ENCODE peak calls at places on chromosomes 6 and 20, in four cellular contexts. One of them, this sample, is unnamed.
A peak's percentile ranks its signal among the peaks of the same experiment; 100 is the strongest.

GRCh38 chr6:142763205-142763604 is 181.8 kb downstream of the HIVEP2 start:
- DNase-seq in A172: peak; percentile 88
- DNase-seq in H54: no peak
- DNase-seq in left cardiac atrium: no peak
- DNase-seq in this sample: no peak

GRCh38 chr6:111870054-111870750 is 3.0 kb downstream of the FYN start:
- DNase-seq in A172: no peak
- DNase-seq in H54: no peak
- DNase-seq in left cardiac atrium: no peak
- DNase-seq in this sample: no peak

GRCh38 chr6:20868397-20869185 is 334.3 kb downstream of the CDKAL1 start:
- DNase-seq in A172: no peak
- DNase-seq in H54: no peak
- DNase-seq in left cardiac atrium: no peak
- DNase-seq in this sample: no peak

GRCh38 chr6:159788276-159788675 is 1.1 kb downstream of the TCP1 start:
- DNase-seq in A172: no peak
- DNase-seq in H54: no peak
- DNase-seq in left cardiac atrium: no peak
- DNase-seq in this sample: no peak

GRCh38 chr6:17167327-17167979 is 65.6 kb downstream of the STMND1 start:
- DNase-seq in A172: peak; percentile 48
- DNase-seq in H54: peak; percentile 33
- DNase-seq in left cardiac atrium: peak; percentile 45
- DNase-seq in this sample: peak; percentile 9

GRCh38 chr20:47791084-47791599 is 5.9 kb upstream of the SULF2 start:
- DNase-seq in A172: no peak
- DNase-seq in H54: no peak
- DNase-seq in left cardiac atrium: no peak
- DNase-seq in this sample: no peak

GRCh38 chr6:131628726-131629125 is 684 bp upstream of the MED23 start:
- DNase-seq in A172: no peak
- DNase-seq in H54: no peak
- DNase-seq in left cardiac atrium: no peak
- DNase-seq in this sample: no peak

GRCh38 chr20:20492521-20493334 is 124.8 kb downstream of the INSM1 start:
- DNase-seq in A172: no peak
- DNase-seq in H54: no peak
- DNase-seq in left cardiac atrium: no peak
- DNase-seq in this sample: peak; percentile 86

GRCh38 chr6:35120746-35121145 is 20.4 kb downstream of the TCP11 start:
- DNase-seq in A172: no peak
- DNase-seq in H54: no peak
- DNase-seq in left cardiac atrium: no peak
- DNase-seq in this sample: no peak

GRCh38 chr6:36752187-36752885 is 54.7 kb downstream of the RAB44 start:
- DNase-seq in A172: no peak
- DNase-seq in H54: no peak
- DNase-seq in left cardiac atrium: no peak
- DNase-seq in this sample: no peak

GRCh38 chr6:151723152-151723551 is 84.3 kb upstream of the ESR1 start:
- DNase-seq in A172: no peak
- DNase-seq in H54: no peak
- DNase-seq in left cardiac atrium: no peak
- DNase-seq in this sample: no peak

GRCh38 chr6:92376711-92377110 is 1042.6 kb downstream of the EPHA7 start:
- DNase-seq in A172: peak; percentile 2
- DNase-seq in H54: no peak
- DNase-seq in left cardiac atrium: no peak
- DNase-seq in this sample: no peak

GRCh38 chr20:51918561-51918960 is 116.2 kb upstream of the SALL4 start:
- DNase-seq in A172: no peak
- DNase-seq in H54: no peak
- DNase-seq in left cardiac atrium: no peak
- DNase-seq in this sample: no peak

GRCh38 chr20:6665161-6665560 is 102.3 kb upstream of the BMP2 start:
- DNase-seq in A172: no peak
- DNase-seq in H54: no peak
- DNase-seq in left cardiac atrium: no peak
- DNase-seq in this sample: no peak

GRCh38 chr6:16700202-16700997 is 60.9 kb downstream of the ATXN1 start:
- DNase-seq in A172: no peak
- DNase-seq in H54: no peak
- DNase-seq in left cardiac atrium: no peak
- DNase-seq in this sample: no peak

GRCh38 chr6:135905604-135906300 is 54.3 kb downstream of the PDE7B start:
- DNase-seq in A172: no peak
- DNase-seq in H54: no peak
- DNase-seq in left cardiac atrium: no peak
- DNase-seq in this sample: peak; percentile 54

GRCh38 chr20:21981607-21982344 is 276.3 kb downstream of the PAX1 start:
- DNase-seq in A172: no peak
- DNase-seq in H54: no peak
- DNase-seq in left cardiac atrium: peak; percentile 35
- DNase-seq in this sample: no peak

GRCh38 chr20:8398289-8399051 is 266.4 kb downstream of the PLCB1 start:
- DNase-seq in A172: no peak
- DNase-seq in H54: no peak
- DNase-seq in left cardiac atrium: no peak
- DNase-seq in this sample: no peak

GRCh38 chr6:29792123-29793035 is 35.2 kb upstream of the HLA-G start:
- DNase-seq in A172: no peak
- DNase-seq in H54: no peak
- DNase-seq in left cardiac atrium: peak; percentile 87
- DNase-seq in this sample: peak; percentile 42

GRCh38 chr20:61193164-61193563 is 58.9 kb upstream of the CDH4 start:
- DNase-seq in A172: no peak
- DNase-seq in H54: no peak
- DNase-seq in left cardiac atrium: no peak
- DNase-seq in this sample: no peak

GRCh38 chr6:124676033-124676432 is 286.2 kb upstream of the RNF217 start:
- DNase-seq in A172: peak; percentile 57
- DNase-seq in H54: no peak
- DNase-seq in left cardiac atrium: no peak
- DNase-seq in this sample: no peak

GRCh38 chr6:27148404-27148795 is 99.1 kb upstream of the PRSS16 start:
- DNase-seq in A172: no peak
- DNase-seq in H54: no peak
- DNase-seq in left cardiac atrium: no peak
- DNase-seq in this sample: no peak

GRCh38 chr6:131036143-131036542 is 26.9 kb downstream of the EPB41L2 start:
- DNase-seq in A172: no peak
- DNase-seq in H54: no peak
- DNase-seq in left cardiac atrium: no peak
- DNase-seq in this sample: no peak

GRCh38 chr6:3771407-3772011 is 20.0 kb upstream of the PXDC1 start:
- DNase-seq in A172: no peak
- DNase-seq in H54: no peak
- DNase-seq in left cardiac atrium: no peak
- DNase-seq in this sample: no peak